ENCODE peak calls at places on chromosomes 6 and 20, in ten cellular contexts. A is sigmoid colon, V is tibial artery, X is heart left ventricle, E is colonic mucosa, C is H9, J is PC-9, W is K562, H is A549, U is AG04449. Y is an unnamed sample.

GRCh38 chr6:92849636-92850035 is 569.7 kb downstream of the EPHA7 start:
- DNase-seq in U (no peak), X (no peak), E (no peak), W (no peak), A (no peak), V (no peak), C (no peak), J (peak; percentile 38), H (no peak), Y (no peak)

GRCh38 chr6:110180228-110181008 is at the start of gene CDC40:
- DNase-seq in E (peak; percentile 75), A (peak; percentile 79), X (peak; percentile 75), V (peak; percentile 44), H (no peak), W (peak; percentile 51), C (peak; percentile 61), J (no peak), U (no peak), Y (peak; percentile 71)

GRCh38 chr6:35436071-35436865 is 15.9 kb upstream of the FANCE start:
- DNase-seq in J (no peak), E (no peak), X (no peak), H (no peak), C (peak; percentile 70), W (no peak), U (no peak), A (no peak), V (no peak), Y (no peak)

GRCh38 chr20:49880724-49881445 is 34.4 kb downstream of the SPATA2 start:
- DNase-seq in U (no peak), J (no peak), H (no peak), E (no peak), C (no peak), A (no peak), X (no peak), W (no peak), V (no peak), Y (no peak)

GRCh38 chr6:86961432-86962200 is 24.3 kb downstream of the HTR1E start:
- DNase-seq in X (no peak), U (no peak), E (no peak), W (no peak), V (no peak), C (no peak), A (no peak), J (no peak), H (no peak), Y (no peak)

GRCh38 chr20:8476023-8476422 is 344.0 kb downstream of the PLCB1 start:
- DNase-seq in J (no peak), U (no peak), C (no peak), E (no peak), V (no peak), W (no peak), H (no peak), A (no peak), X (no peak), Y (no peak)

GRCh38 chr6:121932071-121933009 is 467.1 kb upstream of the HSF2 start:
- DNase-seq in V (no peak), A (no peak), E (no peak), X (no peak), C (peak; percentile 93), W (no peak), U (peak; percentile 92), H (peak; percentile 17), J (no peak), Y (no peak)

GRCh38 chr6:169723200-169723909 is 945 bp downstream of the PHF10 start:
- DNase-seq in C (peak; percentile 53), E (peak; percentile 72), J (peak; percentile 36), X (peak; percentile 91), U (no peak), V (peak; percentile 69), A (peak; percentile 91), H (peak; percentile 66), W (peak; percentile 85), Y (peak; percentile 86)

GRCh38 chr6:153312633-153313032 is 181.6 kb upstream of the RGS17 start:
- DNase-seq in J (no peak), U (no peak), X (no peak), E (peak; percentile 35), W (no peak), V (no peak), A (no peak), H (peak; percentile 70), C (peak; percentile 55), Y (no peak)

GRCh38 chr6:127514396-127515227 is 4.5 kb downstream of the MTCL3 start:
- DNase-seq in V (no peak), X (no peak), A (no peak), H (no peak), J (no peak), C (peak; percentile 74), W (no peak), E (peak; percentile 23), U (no peak), Y (no peak)

GRCh38 chr6:36542041-36542440 is 5.2 kb downstream of the STK38 start:
- DNase-seq in J (no peak), E (no peak), H (no peak), U (no peak), C (no peak), W (no peak), A (no peak), V (no peak), X (no peak), Y (no peak)

GRCh38 chr6:13461352-13461751 is 26.0 kb downstream of the GFOD1 start:
- DNase-seq in H (no peak), X (no peak), J (no peak), W (no peak), U (no peak), A (no peak), E (no peak), V (no peak), C (no peak), Y (no peak)

GRCh38 chr6:166419268-166419667 is 36.5 kb upstream of the MPC1 start:
- DNase-seq in J (no peak), U (no peak), V (peak; percentile 18), X (no peak), E (no peak), C (no peak), A (no peak), W (no peak), H (no peak), Y (no peak)

DNA sequence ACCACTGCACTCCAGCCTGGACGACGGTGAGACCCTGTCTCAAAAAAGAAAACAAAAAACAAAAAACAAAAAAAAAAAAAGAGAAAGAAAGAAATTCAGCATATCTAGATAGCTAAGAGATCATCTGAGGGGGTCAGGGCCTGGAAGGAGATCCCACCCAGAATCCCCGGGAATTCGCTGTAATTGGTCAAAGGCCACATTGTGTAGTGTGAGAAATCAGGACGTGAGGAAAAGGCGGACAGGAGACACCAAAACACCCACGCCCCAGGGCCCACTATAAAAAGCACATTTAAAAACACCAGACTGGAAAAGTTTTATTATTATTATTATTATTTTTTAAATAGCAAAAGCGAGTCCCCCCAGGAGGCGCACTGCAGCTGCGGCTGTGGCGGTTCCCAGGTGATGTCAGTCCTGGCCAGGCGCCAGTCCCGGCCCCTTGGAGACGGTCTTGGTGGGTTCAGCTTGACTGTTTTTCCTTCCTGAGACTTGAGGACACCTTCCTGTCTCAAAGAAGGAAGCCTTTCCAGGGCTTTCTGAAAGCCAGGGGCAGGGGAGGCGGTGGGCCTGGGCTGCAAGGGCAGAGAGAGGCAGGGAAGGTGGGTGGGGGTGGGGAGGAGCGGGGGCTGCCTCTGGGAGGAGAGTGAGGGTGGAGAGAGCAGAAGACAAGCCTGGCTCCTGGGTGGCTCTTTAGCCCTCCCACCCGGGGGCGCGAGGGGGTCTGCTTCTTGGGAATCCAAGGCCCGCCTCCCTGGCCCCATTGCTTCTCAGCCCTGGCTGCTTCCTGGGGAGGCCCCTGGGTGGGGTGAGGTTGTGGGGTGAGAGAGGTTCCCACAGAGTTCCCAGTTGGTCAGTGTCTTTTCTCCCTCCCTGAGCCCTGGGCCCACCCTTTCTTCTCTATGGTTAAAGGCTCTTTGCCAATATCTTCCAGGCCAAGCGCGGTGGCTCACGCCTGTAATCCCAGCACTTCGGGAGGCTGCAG is 14.5 kb downstream of the TCF15 start:
- DNase-seq in C (no peak), U (no peak), X (peak; percentile 90), W (peak; percentile 42), H (no peak), J (no peak), V (no peak), A (peak; percentile 48), E (no peak), Y (no peak)
- TF ChIP-seq CTCF in C (no peak), U (no peak), X (peak; percentile 29), W (no peak), H (no peak), J (no peak), V (no peak), A (no peak), E (no peak), Y (no peak)

DNA sequence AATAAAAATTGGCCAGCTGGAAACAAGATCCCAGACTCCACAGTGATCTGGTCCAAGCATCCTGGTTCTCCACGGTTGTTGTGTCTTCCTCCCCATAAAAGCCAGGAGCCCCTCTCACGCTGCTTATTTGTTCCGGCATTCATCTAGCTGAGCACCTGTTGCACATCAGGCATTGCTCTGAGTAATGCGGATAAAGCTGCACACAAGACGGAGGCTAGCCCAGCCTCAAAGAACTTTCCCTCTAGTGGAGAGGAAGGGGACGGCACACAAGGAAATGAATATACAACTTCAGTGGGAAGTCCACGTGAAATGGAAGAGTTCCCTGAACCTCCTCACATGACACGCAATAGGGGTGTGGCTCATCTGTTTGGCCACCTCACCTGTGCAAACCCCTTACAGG is 30.3 kb upstream of the NXT1 start:
- DNase-seq in V (no peak), A (no peak), E (no peak), U (no peak), H (peak; percentile 55), W (no peak), C (no peak), X (no peak), J (no peak), Y (no peak)
- TF ChIP-seq CTCF in V (peak; percentile 17), A (no peak), E (no peak), U (peak; percentile 33), H (peak; percentile 28), W (peak; percentile 20), C (peak; percentile 58), X (no peak), J (peak; percentile 63), Y (no peak)

DNA sequence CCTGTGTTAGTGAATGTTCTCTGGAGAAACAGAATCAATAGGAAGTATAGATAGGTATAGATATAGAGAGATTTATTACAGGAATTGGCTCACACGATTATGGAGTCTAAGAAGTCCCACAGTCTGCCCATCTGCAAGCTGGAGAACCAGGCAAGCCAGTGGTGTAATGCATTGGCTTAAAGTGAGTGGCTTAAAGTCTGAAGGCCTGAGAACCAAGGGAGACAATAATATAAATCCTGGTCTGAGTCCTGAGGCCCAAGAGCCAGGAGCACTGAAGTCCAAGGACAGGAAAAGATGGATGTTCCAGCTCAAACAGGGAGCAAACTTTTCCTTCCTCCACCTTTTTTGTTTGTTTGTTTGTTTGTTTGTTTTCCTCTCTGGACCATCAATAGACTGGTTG is 131.2 kb upstream of the LRFN2 start:
- DNase-seq in U (no peak), X (no peak), C (no peak), W (no peak), H (no peak), J (no peak), V (no peak), E (no peak), A (no peak), Y (no peak)
- TF ChIP-seq CTCF in U (no peak), X (no peak), C (no peak), W (no peak), H (no peak), J (no peak), V (no peak), E (no peak), A (no peak), Y (no peak)

DNA sequence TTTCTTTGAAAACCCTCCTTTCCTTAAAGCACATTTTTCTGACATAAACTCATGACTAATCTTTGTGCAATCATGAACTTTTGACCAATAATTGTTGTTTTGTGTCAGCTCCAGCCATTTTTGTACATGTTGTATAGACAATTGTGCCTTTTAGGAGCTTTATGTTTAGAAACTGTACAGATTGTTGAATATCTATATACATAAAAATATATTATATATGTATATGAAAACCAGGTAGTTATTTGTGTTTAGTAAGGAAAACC is 125.7 kb upstream of the EDN1 start:
- DNase-seq in V (no peak), E (no peak), X (no peak), U (no peak), H (no peak), J (no peak), W (no peak), A (no peak), C (no peak), Y (no peak)
- TF ChIP-seq CTCF in V (no peak), E (no peak), X (no peak), U (no peak), H (no peak), J (no peak), W (no peak), A (no peak), C (no peak), Y (no peak)